ENCODE peak calls at places on chromosomes 6 and 20, in seven cellular contexts. J, Z, C, Q, V, T and X are unnamed samples.

GRCh38 chr6:150813993-150814359 is 51.5 kb upstream of the MTHFD1L start:
- DNase-seq in Q (no peak), V (peak), Z (no peak), T (no peak), J (no peak), C (no peak), X (no peak)

GRCh38 chr20:47454298-47455132 is 47.2 kb upstream of the NCOA3 start:
- DNase-seq in C (no peak), Q (no peak), Z (no peak), T (no peak), V (no peak), J (no peak), X (no peak)

GRCh38 chr6:138296786-138297185 is 78.5 kb upstream of the PBOV1 start:
- DNase-seq in C (no peak), Q (no peak), T (no peak), Z (no peak), V (no peak), J (no peak), X (no peak)

GRCh38 chr6:71446084-71446869 is 157.7 kb downstream of the OGFRL1 start:
- DNase-seq in Z (no peak), J (no peak), Q (no peak), C (no peak), T (no peak), V (no peak), X (no peak)

GRCh38 chr20:5127204-5127858 is 523 bp downstream of the CDS2 start:
- DNase-seq in J (peak), T (peak), V (peak), Q (peak), C (no peak), Z (peak), X (no peak)

GRCh38 chr6:68976260-68976659 is 341.2 kb downstream of the ADGRB3 start:
- DNase-seq in C (no peak), T (no peak), Q (no peak), J (no peak), V (no peak), Z (no peak), X (no peak)

GRCh38 chr20:2542361-2542760 is 6.0 kb downstream of the TMC2 start:
- DNase-seq in Q (no peak), C (no peak), T (no peak), V (no peak), Z (no peak), J (no peak), X (no peak)

GRCh38 chr20:49956689-49957443 is 20.7 kb downstream of the RNF114 start:
- DNase-seq in Q (no peak), C (no peak), J (no peak), Z (no peak), V (no peak), T (no peak), X (no peak)

GRCh38 chr6:52507557-52508260 is 69.2 kb downstream of the TRAM2 start:
- DNase-seq in Q (no peak), J (no peak), C (no peak), Z (no peak), T (no peak), V (peak), X (peak)

GRCh38 chr20:49187330-49188100 is 619 bp downstream of the STAU1 start:
- DNase-seq in V (no peak), T (peak), Z (no peak), Q (peak), J (peak), C (no peak), X (no peak)

GRCh38 chr6:112409311-112409710 is 62.2 kb downstream of the RFPL4B start:
- DNase-seq in Z (no peak), V (no peak), J (no peak), Q (no peak), C (no peak), T (no peak), X (no peak)

GRCh38 chr20:44959082-44959895 is 908 bp downstream of the TOMM34 start:
- DNase-seq in V (peak), T (peak), Z (no peak), J (no peak), Q (no peak), C (no peak), X (no peak)

GRCh38 chr20:57743450-57744095 is 33.8 kb upstream of the PMEPA1 start:
- DNase-seq in J (no peak), C (no peak), Q (no peak), V (no peak), Z (no peak), T (no peak), X (no peak)

GRCh38 chr6:46191961-46192360 is 21.2 kb upstream of the ENPP5 start:
- DNase-seq in Q (no peak), Z (no peak), T (no peak), V (peak), J (no peak), C (no peak), X (no peak)

GRCh38 chr6:80610821-80611220 is 504.4 kb downstream of the BCKDHB start:
- DNase-seq in T (no peak), Q (no peak), C (no peak), V (peak), J (no peak), Z (no peak), X (no peak)

GRCh38 chr6:64023693-64024092 is 388.1 kb downstream of the PHF3 start:
- DNase-seq in C (no peak), V (no peak), Q (no peak), T (no peak), J (no peak), Z (no peak), X (no peak)

GRCh38 chr6:30654798-30655742 is 8.1 kb downstream of the C6orf136 start:
- DNase-seq in J (no peak), Q (no peak), T (no peak), C (no peak), V (no peak), Z (no peak), X (no peak)

GRCh38 chr6:111105578-111105977 is 18.3 kb downstream of the SLC16A10 start:
- DNase-seq in T (no peak), Q (no peak), J (no peak), C (no peak), Z (peak), V (peak), X (no peak)

GRCh38 chr6:149852180-149852579 is 12.0 kb downstream of the LRP11 start:
- DNase-seq in T (no peak), Q (peak), V (no peak), J (no peak), Z (no peak), C (no peak), X (no peak)

GRCh38 chr6:3776881-3777507 is 25.5 kb upstream of the PXDC1 start:
- DNase-seq in J (no peak), Q (no peak), C (no peak), V (no peak), T (no peak), Z (no peak), X (no peak)

GRCh38 chr6:111731404-111732195 is 125.9 kb upstream of the TRAF3IP2 start:
- DNase-seq in J (no peak), T (no peak), Z (no peak), Q (no peak), V (no peak), C (no peak), X (no peak)

GRCh38 chr6:95819939-95820338 is 195.8 kb upstream of the FUT9 start:
- DNase-seq in J (no peak), T (no peak), Z (no peak), V (no peak), Q (no peak), C (no peak), X (no peak)

GRCh38 chr6:157108923-157109322 is 214.4 kb downstream of the TMEM242 start:
- DNase-seq in J (no peak), Z (no peak), V (no peak), T (no peak), C (no peak), Q (no peak), X (no peak)

GRCh38 chr6:32239462-32239861 is 15.6 kb upstream of the NOTCH4 start:
- DNase-seq in T (no peak), V (no peak), Q (no peak), J (no peak), Z (no peak), C (no peak), X (no peak)

GRCh38 chr6:149318581-149319286 is 1.2 kb downstream of the TAB2 start:
- DNase-seq in Z (no peak), J (no peak), C (no peak), T (no peak), V (no peak), Q (peak), X (no peak)

GRCh38 chr6:140090871-140091270 is 716.4 kb upstream of the CITED2 start:
- DNase-seq in Q (no peak), T (no peak), Z (no peak), V (no peak), J (no peak), C (no peak), X (no peak)